ENCODE peak calls at places on chromosomes 16 and 17, in nine cellular contexts. O is breast epithelium; I is BE2C; Q is CD8-positive, alpha-beta T cell; G is mammary epithelial cell; N is hepatocyte; C is OCI-LY7; K is left ventricle myocardium inferior; X is right atrium auricular region. U is an unnamed sample.

GRCh38 chr17:27384261-27384701 is 72.0 kb upstream of the KSR1 start:
- DNase-seq in O (peak; percentile 82), I (no peak), Q (no peak), G (peak; percentile 97), N (no peak), C (no peak), K (peak; percentile 68), X (no peak), U (no peak)

GRCh38 chr16:81654346-81654745 is 124.7 kb upstream of the PLCG2 start:
- DNase-seq in O (no peak), I (no peak), Q (no peak), G (no peak), N (no peak), C (no peak), K (no peak), X (no peak), U (no peak)

GRCh38 chr16:58501242-58502131 is 1.5 kb downstream of the NDRG4 start:
- DNase-seq in O (no peak), I (peak; percentile 81), Q (peak; percentile 34), G (no peak), N (peak; percentile 76), C (peak; percentile 62), K (no peak), X (no peak), U (no peak)

GRCh38 chr17:78151514-78152008 is 5.4 kb downstream of the C17orf99 start:
- DNase-seq in O (no peak), I (no peak), Q (no peak), G (no peak), N (peak; percentile 60), C (no peak), K (no peak), X (no peak), U (peak; percentile 82)

GRCh38 chr16:78310990-78311561 is 211.6 kb downstream of the WWOX start:
- DNase-seq in O (no peak), I (no peak), Q (no peak), G (no peak), N (no peak), C (no peak), K (no peak), X (no peak), U (no peak)

GRCh38 chr16:81237282-81237681 is 1.2 kb upstream of the BCO1 start:
- DNase-seq in O (peak; percentile 91), I (no peak), Q (no peak), G (peak; percentile 69), N (no peak), C (no peak), K (peak; percentile 76), X (peak; percentile 60), U (peak; percentile 71)

GRCh38 chr16:77938913-77939312 is 83.4 kb upstream of the CLEC3A start:
- DNase-seq in O (no peak), I (no peak), Q (no peak), G (no peak), N (no peak), C (no peak), K (no peak), X (no peak), U (no peak)

GRCh38 chr16:28859326-28859725 is 4.3 kb upstream of the SH2B1 start:
- DNase-seq in O (no peak), I (no peak), Q (no peak), G (no peak), N (no peak), C (no peak), K (no peak), X (no peak), U (no peak)

GRCh38 chr16:20377181-20377580 is 24.7 kb upstream of the UMOD start:
- DNase-seq in O (no peak), I (no peak), Q (no peak), G (no peak), N (no peak), C (no peak), K (no peak), X (no peak), U (no peak)

GRCh38 chr17:16911141-16911937 is 60.6 kb downstream of the TNFRSF13B start:
- DNase-seq in O (peak; percentile 34), I (no peak), Q (no peak), G (no peak), N (no peak), C (peak; percentile 34), K (peak; percentile 10), X (peak; percentile 58), U (no peak)

GRCh38 chr17:37726891-37727780 is 17.7 kb downstream of the HNF1B start:
- DNase-seq in O (no peak), I (no peak), Q (no peak), G (no peak), N (no peak), C (no peak), K (no peak), X (no peak), U (peak; percentile 76)

GRCh38 chr16:23408242-23409201 is 44.5 kb downstream of the COG7 start:
- DNase-seq in O (no peak), I (peak; percentile 34), Q (no peak), G (no peak), N (peak; percentile 30), C (no peak), K (peak; percentile 49), X (no peak), U (peak; percentile 83)

GRCh38 chr17:61538480-61538879 is 52.5 kb downstream of the NACA2 start:
- DNase-seq in O (no peak), I (no peak), Q (no peak), G (no peak), N (no peak), C (no peak), K (no peak), X (no peak), U (no peak)
- TF ChIP-seq CTCF in O (no peak), I (no peak), Q (no peak), G (no peak), N (no peak), C (no peak), K (no peak), X (no peak), U (no peak)

GRCh38 chr16:62829084-62829483 is 792.8 kb upstream of the CDH8 start:
- DNase-seq in O (no peak), I (no peak), Q (no peak), G (no peak), N (no peak), C (no peak), K (no peak), X (no peak), U (no peak)

GRCh38 chr16:62832214-62832613 is 796.0 kb upstream of the CDH8 start:
- DNase-seq in O (no peak), I (no peak), Q (no peak), G (no peak), N (no peak), C (no peak), K (no peak), X (no peak), U (no peak)

GRCh38 chr16:62829615-62830014 is 793.4 kb upstream of the CDH8 start:
- DNase-seq in O (no peak), I (no peak), Q (no peak), G (no peak), N (no peak), C (no peak), K (no peak), X (no peak), U (no peak)

GRCh38 chr16:62831235-62831634 is 795.0 kb upstream of the CDH8 start:
- DNase-seq in O (no peak), I (no peak), Q (no peak), G (no peak), N (no peak), C (no peak), K (no peak), X (no peak), U (no peak)
- H3K9me3 ChIP-seq in O (no peaks in the 10 kb centered on the region), I (no peaks in the 10 kb centered on the region), Q (no peaks in the 10 kb centered on the region), G (no peaks in the 10 kb centered on the region), N (no peaks in the 10 kb centered on the region), C (no peaks in the 10 kb centered on the region), K (no peaks in the 10 kb centered on the region), X (no peaks in the 10 kb centered on the region), U (no peaks in the 10 kb centered on the region)

GRCh38 chr16:85783441-85783840 is 15.9 kb downstream of the EMC8 start:
- DNase-seq in O (no peak), I (no peak), Q (no peak), G (no peak), N (no peak), C (no peak), K (no peak), X (no peak), U (no peak)
- TF ChIP-seq CTCF in O (no peak), I (no peak), Q (no peak), G (no peak), N (no peak), C (no peak), K (no peak), X (no peak), U (no peak)

GRCh38 chr16:89371968-89372634 is 118.3 kb downstream of the ANKRD11 start:
- DNase-seq in O (no peak), I (no peak), Q (no peak), G (no peak), N (no peak), C (no peak), K (no peak), X (no peak), U (no peak)

GRCh38 chr16:89370601-89371000 is 119.8 kb downstream of the ANKRD11 start:
- DNase-seq in O (no peak), I (no peak), Q (no peak), G (no peak), N (no peak), C (no peak), K (no peak), X (no peak), U (no peak)

GRCh38 chr16:89369266-89369895 is 121.0 kb downstream of the ANKRD11 start:
- DNase-seq in O (no peak), I (no peak), Q (no peak), G (no peak), N (no peak), C (no peak), K (no peak), X (no peak), U (no peak)

GRCh38 chr16:89370081-89370511 is 120.3 kb downstream of the ANKRD11 start:
- DNase-seq in O (no peak), I (no peak), Q (no peak), G (peak; percentile 27), N (no peak), C (no peak), K (no peak), X (no peak), U (no peak)

DNA sequence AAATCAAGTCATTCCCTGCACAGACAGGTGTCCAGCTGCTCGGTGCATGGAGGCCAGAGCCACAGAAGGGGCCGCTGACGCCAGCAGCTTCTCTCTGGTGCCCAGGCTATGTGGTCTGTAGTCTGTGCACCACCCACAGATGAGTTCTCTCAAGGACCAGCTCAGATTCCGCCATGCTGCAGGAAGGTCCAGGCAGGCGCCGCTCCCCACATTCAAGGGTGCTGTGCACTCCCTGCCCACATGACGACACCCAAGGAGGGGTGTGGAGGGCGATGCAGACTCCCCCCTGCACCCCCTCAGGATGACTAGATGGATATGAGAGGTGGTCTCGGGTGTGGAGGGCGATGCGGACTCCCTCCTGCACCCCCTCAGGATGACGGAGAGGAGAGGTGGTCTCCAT is 119.0 kb downstream of the ANKRD11 start:
- DNase-seq in O (no peak), I (no peak), Q (no peak), G (no peak), N (no peak), C (no peak), K (no peak), X (no peak), U (no peak)
- H3K9me3 ChIP-seq in O (peaks cover 5% of the 10 kb centered on the region), I (no peaks in the 10 kb centered on the region), Q (no peaks in the 10 kb centered on the region), G (no peaks in the 10 kb centered on the region), N (no peaks in the 10 kb centered on the region), C (no peaks in the 10 kb centered on the region), K (peaks cover 8% of the 10 kb centered on the region), X (no peaks in the 10 kb centered on the region), U (no peaks in the 10 kb centered on the region)

U was measured in mucosa of descending colon.